ENCODE peak calls at places on chromosomes 13 and 19, in seven cellular contexts. One of them, this sample, is unnamed.
A peak's percentile ranks its signal among the peaks of the same experiment; 100 is the strongest.

GRCh38 chr13:76826527-76826926 is 59.7 kb downstream of the KCTD12 start:
- DNase-seq in sciatic nerve: no peak
- DNase-seq in myocyte: no peak
- DNase-seq in colonic mucosa: no peak
- DNase-seq in stimulated activated CD4-positive, alpha-beta T cell treated with anti-CD3 and anti-CD28 coated beads, Interleukin-1b, Interleukin-23, amount 100 ng/mL, for 24 hours: no peak
- DNase-seq in epithelial cell of esophagus: no peak
- DNase-seq in thoracic aorta: no peak
- DNase-seq in this sample: no peak

GRCh38 chr13:29499766-29500165 is 95.7 kb downstream of the SLC7A1 start:
- DNase-seq in myocyte: peak; percentile 18
- DNase-seq in thoracic aorta: no peak
- DNase-seq in epithelial cell of esophagus: no peak
- DNase-seq in colonic mucosa: no peak
- DNase-seq in sciatic nerve: no peak
- DNase-seq in stimulated activated CD4-positive, alpha-beta T cell treated with anti-CD3 and anti-CD28 coated beads, Interleukin-1b, Interleukin-23, amount 100 ng/mL, for 24 hours: no peak
- DNase-seq in this sample: no peak

GRCh38 chr13:40692946-40693345 is 26.5 kb upstream of the FOXO1 start:
- DNase-seq in myocyte: peak; percentile 38
- DNase-seq in stimulated activated CD4-positive, alpha-beta T cell treated with anti-CD3 and anti-CD28 coated beads, Interleukin-1b, Interleukin-23, amount 100 ng/mL, for 24 hours: no peak
- DNase-seq in epithelial cell of esophagus: no peak
- DNase-seq in colonic mucosa: no peak
- DNase-seq in thoracic aorta: no peak
- DNase-seq in sciatic nerve: no peak
- DNase-seq in this sample: no peak

GRCh38 chr19:33428627-33429013 is 55.1 kb downstream of the CEBPG start:
- DNase-seq in stimulated activated CD4-positive, alpha-beta T cell treated with anti-CD3 and anti-CD28 coated beads, Interleukin-1b, Interleukin-23, amount 100 ng/mL, for 24 hours: no peak
- DNase-seq in colonic mucosa: no peak
- DNase-seq in myocyte: no peak
- DNase-seq in sciatic nerve: no peak
- DNase-seq in thoracic aorta: no peak
- DNase-seq in epithelial cell of esophagus: no peak
- DNase-seq in this sample: no peak

GRCh38 chr13:24149306-24150032 is 11.1 kb upstream of the SPATA13 start:
- DNase-seq in epithelial cell of esophagus: no peak
- DNase-seq in colonic mucosa: no peak
- DNase-seq in stimulated activated CD4-positive, alpha-beta T cell treated with anti-CD3 and anti-CD28 coated beads, Interleukin-1b, Interleukin-23, amount 100 ng/mL, for 24 hours: no peak
- DNase-seq in myocyte: peak; percentile 62
- DNase-seq in thoracic aorta: no peak
- DNase-seq in sciatic nerve: no peak
- DNase-seq in this sample: no peak

GRCh38 chr19:19342086-19343015 is 21.7 kb downstream of the MAU2 start:
- DNase-seq in thoracic aorta: no peak
- DNase-seq in sciatic nerve: peak; percentile 71
- DNase-seq in myocyte: peak; percentile 59
- DNase-seq in epithelial cell of esophagus: peak; percentile 67
- DNase-seq in colonic mucosa: peak; percentile 68
- DNase-seq in stimulated activated CD4-positive, alpha-beta T cell treated with anti-CD3 and anti-CD28 coated beads, Interleukin-1b, Interleukin-23, amount 100 ng/mL, for 24 hours: no peak
- DNase-seq in this sample: peak; percentile 84

GRCh38 chr19:13839938-13840750 is 36.8 kb upstream of the NANOS3 start:
- DNase-seq in sciatic nerve: no peak
- DNase-seq in stimulated activated CD4-positive, alpha-beta T cell treated with anti-CD3 and anti-CD28 coated beads, Interleukin-1b, Interleukin-23, amount 100 ng/mL, for 24 hours: no peak
- DNase-seq in colonic mucosa: peak; percentile 91
- DNase-seq in myocyte: peak; percentile 80
- DNase-seq in thoracic aorta: no peak
- DNase-seq in epithelial cell of esophagus: peak; percentile 74
- DNase-seq in this sample: no peak

GRCh38 chr19:35352448-35353304 is 5.0 kb downstream of the FFAR1 start:
- DNase-seq in epithelial cell of esophagus: peak; percentile 94
- DNase-seq in thoracic aorta: no peak
- DNase-seq in colonic mucosa: peak; percentile 74
- DNase-seq in myocyte: peak; percentile 69
- DNase-seq in sciatic nerve: peak; percentile 77
- DNase-seq in stimulated activated CD4-positive, alpha-beta T cell treated with anti-CD3 and anti-CD28 coated beads, Interleukin-1b, Interleukin-23, amount 100 ng/mL, for 24 hours: peak; percentile 51
- DNase-seq in this sample: peak; percentile 86

GRCh38 chr19:8161135-8161646 is 11.8 kb upstream of the FBN3 start:
- DNase-seq in epithelial cell of esophagus: no peak
- DNase-seq in myocyte: no peak
- DNase-seq in sciatic nerve: no peak
- DNase-seq in stimulated activated CD4-positive, alpha-beta T cell treated with anti-CD3 and anti-CD28 coated beads, Interleukin-1b, Interleukin-23, amount 100 ng/mL, for 24 hours: no peak
- DNase-seq in colonic mucosa: no peak
- DNase-seq in thoracic aorta: no peak
- DNase-seq in this sample: peak; percentile 75

GRCh38 chr13:31769581-31769980 is 30.3 kb downstream of the RXFP2 start:
- DNase-seq in stimulated activated CD4-positive, alpha-beta T cell treated with anti-CD3 and anti-CD28 coated beads, Interleukin-1b, Interleukin-23, amount 100 ng/mL, for 24 hours: no peak
- DNase-seq in sciatic nerve: no peak
- DNase-seq in myocyte: peak; percentile 33
- DNase-seq in epithelial cell of esophagus: no peak
- DNase-seq in thoracic aorta: no peak
- DNase-seq in colonic mucosa: no peak
- DNase-seq in this sample: no peak

GRCh38 chr19:13526552-13526951 is 20.3 kb upstream of the CACNA1A start:
- DNase-seq in colonic mucosa: no peak
- DNase-seq in thoracic aorta: no peak
- DNase-seq in epithelial cell of esophagus: no peak
- DNase-seq in myocyte: peak; percentile 9
- DNase-seq in sciatic nerve: no peak
- DNase-seq in stimulated activated CD4-positive, alpha-beta T cell treated with anti-CD3 and anti-CD28 coated beads, Interleukin-1b, Interleukin-23, amount 100 ng/mL, for 24 hours: no peak
- DNase-seq in this sample: peak; percentile 71

GRCh38 chr13:23570931-23571330 is 719 bp downstream of the TNFRSF19 start:
- DNase-seq in epithelial cell of esophagus: no peak
- DNase-seq in stimulated activated CD4-positive, alpha-beta T cell treated with anti-CD3 and anti-CD28 coated beads, Interleukin-1b, Interleukin-23, amount 100 ng/mL, for 24 hours: no peak
- DNase-seq in thoracic aorta: no peak
- DNase-seq in myocyte: peak; percentile 43
- DNase-seq in sciatic nerve: no peak
- DNase-seq in colonic mucosa: no peak
- DNase-seq in this sample: no peak

GRCh38 chr19:3292958-3293529 is 68.6 kb downstream of the CELF5 start:
- DNase-seq in colonic mucosa: peak; percentile 36
- DNase-seq in stimulated activated CD4-positive, alpha-beta T cell treated with anti-CD3 and anti-CD28 coated beads, Interleukin-1b, Interleukin-23, amount 100 ng/mL, for 24 hours: no peak
- DNase-seq in epithelial cell of esophagus: no peak
- DNase-seq in sciatic nerve: no peak
- DNase-seq in thoracic aorta: no peak
- DNase-seq in myocyte: no peak
- DNase-seq in this sample: no peak

GRCh38 chr13:96809366-96810096 is 184.7 kb downstream of the OXGR1 start:
- DNase-seq in thoracic aorta: no peak
- DNase-seq in epithelial cell of esophagus: no peak
- DNase-seq in sciatic nerve: no peak
- DNase-seq in stimulated activated CD4-positive, alpha-beta T cell treated with anti-CD3 and anti-CD28 coated beads, Interleukin-1b, Interleukin-23, amount 100 ng/mL, for 24 hours: no peak
- DNase-seq in myocyte: no peak
- DNase-seq in colonic mucosa: no peak
- DNase-seq in this sample: no peak

GRCh38 chr13:100315522-100315921 is 226.6 kb downstream of the PCCA start:
- DNase-seq in colonic mucosa: no peak
- DNase-seq in myocyte: no peak
- DNase-seq in stimulated activated CD4-positive, alpha-beta T cell treated with anti-CD3 and anti-CD28 coated beads, Interleukin-1b, Interleukin-23, amount 100 ng/mL, for 24 hours: no peak
- DNase-seq in sciatic nerve: no peak
- DNase-seq in thoracic aorta: no peak
- DNase-seq in epithelial cell of esophagus: no peak
- DNase-seq in this sample: no peak

GRCh38 chr19:30645946-30646577 is 273.9 kb downstream of the ZNF536 start:
- DNase-seq in stimulated activated CD4-positive, alpha-beta T cell treated with anti-CD3 and anti-CD28 coated beads, Interleukin-1b, Interleukin-23, amount 100 ng/mL, for 24 hours: no peak
- DNase-seq in myocyte: no peak
- DNase-seq in epithelial cell of esophagus: no peak
- DNase-seq in colonic mucosa: no peak
- DNase-seq in sciatic nerve: no peak
- DNase-seq in thoracic aorta: no peak
- DNase-seq in this sample: no peak

GRCh38 chr13:74153316-74153715 is 19.1 kb upstream of the KLF12 start:
- DNase-seq in epithelial cell of esophagus: peak; percentile 20
- DNase-seq in sciatic nerve: no peak
- DNase-seq in stimulated activated CD4-positive, alpha-beta T cell treated with anti-CD3 and anti-CD28 coated beads, Interleukin-1b, Interleukin-23, amount 100 ng/mL, for 24 hours: no peak
- DNase-seq in thoracic aorta: no peak
- DNase-seq in myocyte: peak; percentile 48
- DNase-seq in colonic mucosa: no peak
- DNase-seq in this sample: no peak

GRCh38 chr13:85700909-85701308 is 98.3 kb downstream of the SLITRK6 start:
- DNase-seq in stimulated activated CD4-positive, alpha-beta T cell treated with anti-CD3 and anti-CD28 coated beads, Interleukin-1b, Interleukin-23, amount 100 ng/mL, for 24 hours: no peak
- DNase-seq in thoracic aorta: no peak
- DNase-seq in sciatic nerve: no peak
- DNase-seq in myocyte: no peak
- DNase-seq in colonic mucosa: no peak
- DNase-seq in epithelial cell of esophagus: peak; percentile 45
- DNase-seq in this sample: no peak

GRCh38 chr13:44140146-44140545 is 233.5 kb upstream of the SERP2 start:
- DNase-seq in epithelial cell of esophagus: no peak
- DNase-seq in thoracic aorta: no peak
- DNase-seq in myocyte: no peak
- DNase-seq in colonic mucosa: peak; percentile 76
- DNase-seq in stimulated activated CD4-positive, alpha-beta T cell treated with anti-CD3 and anti-CD28 coated beads, Interleukin-1b, Interleukin-23, amount 100 ng/mL, for 24 hours: no peak
- DNase-seq in sciatic nerve: no peak
- DNase-seq in this sample: peak; percentile 27

GRCh38 chr19:50982186-50982585 is 1.5 kb downstream of the KLK7 start:
- DNase-seq in stimulated activated CD4-positive, alpha-beta T cell treated with anti-CD3 and anti-CD28 coated beads, Interleukin-1b, Interleukin-23, amount 100 ng/mL, for 24 hours: no peak
- DNase-seq in myocyte: no peak
- DNase-seq in thoracic aorta: no peak
- DNase-seq in sciatic nerve: no peak
- DNase-seq in colonic mucosa: no peak
- DNase-seq in epithelial cell of esophagus: no peak
- DNase-seq in this sample: no peak

GRCh38 chr19:51082641-51083040 is at the start of gene KLK14:
- DNase-seq in stimulated activated CD4-positive, alpha-beta T cell treated with anti-CD3 and anti-CD28 coated beads, Interleukin-1b, Interleukin-23, amount 100 ng/mL, for 24 hours: no peak
- DNase-seq in myocyte: no peak
- DNase-seq in sciatic nerve: peak; percentile 35
- DNase-seq in thoracic aorta: no peak
- DNase-seq in colonic mucosa: no peak
- DNase-seq in epithelial cell of esophagus: no peak
- DNase-seq in this sample: no peak

GRCh38 chr13:97434417-97435296 is 688 bp downstream of the RAP2A start:
- DNase-seq in epithelial cell of esophagus: peak; percentile 38
- DNase-seq in sciatic nerve: peak; percentile 72
- DNase-seq in stimulated activated CD4-positive, alpha-beta T cell treated with anti-CD3 and anti-CD28 coated beads, Interleukin-1b, Interleukin-23, amount 100 ng/mL, for 24 hours: peak; percentile 15
- DNase-seq in myocyte: peak; percentile 31
- DNase-seq in colonic mucosa: peak; percentile 46
- DNase-seq in thoracic aorta: no peak
- DNase-seq in this sample: peak; percentile 45

GRCh38 chr19:35114656-35115537 is 726 bp upstream of the FXYD3 start:
- DNase-seq in myocyte: peak; percentile 73
- DNase-seq in sciatic nerve: peak; percentile 89
- DNase-seq in stimulated activated CD4-positive, alpha-beta T cell treated with anti-CD3 and anti-CD28 coated beads, Interleukin-1b, Interleukin-23, amount 100 ng/mL, for 24 hours: peak; percentile 55
- DNase-seq in epithelial cell of esophagus: peak; percentile 70
- DNase-seq in thoracic aorta: no peak
- DNase-seq in colonic mucosa: peak; percentile 86
- DNase-seq in this sample: peak; percentile 84

GRCh38 chr19:6674868-6675305 is 4.9 kb upstream of the TNFSF14 start:
- DNase-seq in stimulated activated CD4-positive, alpha-beta T cell treated with anti-CD3 and anti-CD28 coated beads, Interleukin-1b, Interleukin-23, amount 100 ng/mL, for 24 hours: peak; percentile 86
- DNase-seq in sciatic nerve: peak; percentile 73
- DNase-seq in colonic mucosa: peak; percentile 64
- DNase-seq in myocyte: peak; percentile 50
- DNase-seq in epithelial cell of esophagus: peak; percentile 65
- DNase-seq in thoracic aorta: no peak
- DNase-seq in this sample: peak; percentile 80

GRCh38 chr13:31790992-31791391 is 51.7 kb downstream of the RXFP2 start:
- DNase-seq in epithelial cell of esophagus: no peak
- DNase-seq in stimulated activated CD4-positive, alpha-beta T cell treated with anti-CD3 and anti-CD28 coated beads, Interleukin-1b, Interleukin-23, amount 100 ng/mL, for 24 hours: no peak
- DNase-seq in sciatic nerve: no peak
- DNase-seq in thoracic aorta: no peak
- DNase-seq in myocyte: peak; percentile 70
- DNase-seq in colonic mucosa: no peak
- DNase-seq in this sample: no peak

GRCh38 chr19:2096543-2097329 is at the start of gene IZUMO4:
- DNase-seq in thoracic aorta: peak; percentile 95
- DNase-seq in myocyte: peak; percentile 96
- DNase-seq in sciatic nerve: peak; percentile 100
- DNase-seq in epithelial cell of esophagus: peak; percentile 97
- DNase-seq in colonic mucosa: peak; percentile 99
- DNase-seq in stimulated activated CD4-positive, alpha-beta T cell treated with anti-CD3 and anti-CD28 coated beads, Interleukin-1b, Interleukin-23, amount 100 ng/mL, for 24 hours: peak; percentile 100
- DNase-seq in this sample: peak; percentile 97

GRCh38 chr19:56681702-56682101 is 10.1 kb upstream of the ZNF835 start:
- DNase-seq in epithelial cell of esophagus: no peak
- DNase-seq in colonic mucosa: no peak
- DNase-seq in stimulated activated CD4-positive, alpha-beta T cell treated with anti-CD3 and anti-CD28 coated beads, Interleukin-1b, Interleukin-23, amount 100 ng/mL, for 24 hours: no peak
- DNase-seq in thoracic aorta: no peak
- DNase-seq in myocyte: no peak
- DNase-seq in sciatic nerve: no peak
- DNase-seq in this sample: peak; percentile 10

GRCh38 chr19:41997851-41998229 is 3.8 kb upstream of the ATP1A3 start:
- DNase-seq in sciatic nerve: no peak
- DNase-seq in colonic mucosa: no peak
- DNase-seq in stimulated activated CD4-positive, alpha-beta T cell treated with anti-CD3 and anti-CD28 coated beads, Interleukin-1b, Interleukin-23, amount 100 ng/mL, for 24 hours: no peak
- DNase-seq in myocyte: no peak
- DNase-seq in thoracic aorta: no peak
- DNase-seq in epithelial cell of esophagus: no peak
- DNase-seq in this sample: no peak

GRCh38 chr13:42405665-42406390 is 133.9 kb downstream of the AKAP11 start:
- DNase-seq in sciatic nerve: no peak
- DNase-seq in epithelial cell of esophagus: peak; percentile 87
- DNase-seq in myocyte: no peak
- DNase-seq in stimulated activated CD4-positive, alpha-beta T cell treated with anti-CD3 and anti-CD28 coated beads, Interleukin-1b, Interleukin-23, amount 100 ng/mL, for 24 hours: no peak
- DNase-seq in thoracic aorta: no peak
- DNase-seq in colonic mucosa: no peak
- DNase-seq in this sample: no peak

GRCh38 chr13:47110833-47111240 is 214.0 kb upstream of the HTR2A start:
- DNase-seq in myocyte: no peak
- DNase-seq in epithelial cell of esophagus: peak; percentile 29
- DNase-seq in thoracic aorta: no peak
- DNase-seq in stimulated activated CD4-positive, alpha-beta T cell treated with anti-CD3 and anti-CD28 coated beads, Interleukin-1b, Interleukin-23, amount 100 ng/mL, for 24 hours: no peak
- DNase-seq in colonic mucosa: no peak
- DNase-seq in sciatic nerve: no peak
- DNase-seq in this sample: no peak

GRCh38 chr13:98523455-98524102 is 53.3 kb downstream of the STK24 start:
- DNase-seq in epithelial cell of esophagus: no peak
- DNase-seq in thoracic aorta: no peak
- DNase-seq in colonic mucosa: no peak
- DNase-seq in sciatic nerve: no peak
- DNase-seq in myocyte: no peak
- DNase-seq in stimulated activated CD4-positive, alpha-beta T cell treated with anti-CD3 and anti-CD28 coated beads, Interleukin-1b, Interleukin-23, amount 100 ng/mL, for 24 hours: no peak
- DNase-seq in this sample: no peak

GRCh38 chr19:22608441-22608840 is 25.7 kb upstream of the ZNF492 start:
- DNase-seq in colonic mucosa: no peak
- DNase-seq in epithelial cell of esophagus: no peak
- DNase-seq in thoracic aorta: no peak
- DNase-seq in stimulated activated CD4-positive, alpha-beta T cell treated with anti-CD3 and anti-CD28 coated beads, Interleukin-1b, Interleukin-23, amount 100 ng/mL, for 24 hours: no peak
- DNase-seq in myocyte: no peak
- DNase-seq in sciatic nerve: no peak
- DNase-seq in this sample: no peak

GRCh38 chr19:11012507-11012906 is 51.7 kb downstream of the SMARCA4 start:
- DNase-seq in thoracic aorta: no peak
- DNase-seq in stimulated activated CD4-positive, alpha-beta T cell treated with anti-CD3 and anti-CD28 coated beads, Interleukin-1b, Interleukin-23, amount 100 ng/mL, for 24 hours: no peak
- DNase-seq in sciatic nerve: no peak
- DNase-seq in epithelial cell of esophagus: no peak
- DNase-seq in colonic mucosa: no peak
- DNase-seq in myocyte: no peak
- DNase-seq in this sample: no peak

GRCh38 chr19:2266183-2266993 is 10.2 kb upstream of the JSRP1 start:
- DNase-seq in epithelial cell of esophagus: peak; percentile 71
- DNase-seq in sciatic nerve: peak; percentile 92
- DNase-seq in thoracic aorta: peak; percentile 60
- DNase-seq in colonic mucosa: peak; percentile 96
- DNase-seq in stimulated activated CD4-positive, alpha-beta T cell treated with anti-CD3 and anti-CD28 coated beads, Interleukin-1b, Interleukin-23, amount 100 ng/mL, for 24 hours: no peak
- DNase-seq in myocyte: peak; percentile 66
- DNase-seq in this sample: no peak